ENCODE peak calls at places on chromosomes 2 and 18, in nine cellular contexts. One of them, this sample, is unnamed.

GRCh38 chr2:9004338-9005204 is 1.1 kb upstream of the MBOAT2 start:
- DNase-seq in A549: no peak
- DNase-seq in kidney: no peak
- DNase-seq in fibroblast of lung: peak; percentile 81
- DNase-seq in vagina: no peak
- DNase-seq in heart left ventricle: no peak
- DNase-seq in cardiac muscle cell: no peak
- DNase-seq in tibial artery: no peak
- DNase-seq in DND-41: no peak
- DNase-seq in this sample: no peak

GRCh38 chr2:8058652-8059051 is 623.2 kb upstream of the ID2 start:
- DNase-seq in A549: no peak
- DNase-seq in kidney: no peak
- DNase-seq in fibroblast of lung: no peak
- DNase-seq in vagina: no peak
- DNase-seq in heart left ventricle: no peak
- DNase-seq in cardiac muscle cell: no peak
- DNase-seq in tibial artery: no peak
- DNase-seq in DND-41: no peak
- DNase-seq in this sample: no peak

GRCh38 chr2:170824526-170825015 is 7.9 kb downstream of the GAD1 start:
- DNase-seq in A549: no peak
- DNase-seq in kidney: no peak
- DNase-seq in fibroblast of lung: no peak
- DNase-seq in vagina: no peak
- DNase-seq in heart left ventricle: no peak
- DNase-seq in cardiac muscle cell: no peak
- DNase-seq in tibial artery: no peak
- DNase-seq in DND-41: no peak
- DNase-seq in this sample: no peak

GRCh38 chr2:200079356-200079755 is 124.0 kb downstream of the MAIP1 start:
- DNase-seq in A549: no peak
- DNase-seq in kidney: no peak
- DNase-seq in fibroblast of lung: no peak
- DNase-seq in vagina: no peak
- DNase-seq in heart left ventricle: no peak
- DNase-seq in cardiac muscle cell: no peak
- DNase-seq in tibial artery: no peak
- DNase-seq in DND-41: no peak
- DNase-seq in this sample: no peak

GRCh38 chr2:38073211-38074005 is 2.5 kb downstream of the CYP1B1 start:
- DNase-seq in A549: peak; percentile 26
- DNase-seq in kidney: peak; percentile 67
- DNase-seq in fibroblast of lung: peak; percentile 21
- DNase-seq in vagina: no peak
- DNase-seq in heart left ventricle: no peak
- DNase-seq in cardiac muscle cell: no peak
- DNase-seq in tibial artery: no peak
- DNase-seq in DND-41: no peak
- DNase-seq in this sample: no peak

GRCh38 chr18:61860302-61860701 is 32.5 kb downstream of the RNF152 start:
- DNase-seq in A549: no peak
- DNase-seq in kidney: no peak
- DNase-seq in fibroblast of lung: no peak
- DNase-seq in vagina: no peak
- DNase-seq in heart left ventricle: no peak
- DNase-seq in cardiac muscle cell: no peak
- DNase-seq in tibial artery: no peak
- DNase-seq in DND-41: no peak
- DNase-seq in this sample: no peak

GRCh38 chr2:171547256-171547655 is 25.0 kb downstream of the CYBRD1 start:
- DNase-seq in A549: no peak
- DNase-seq in kidney: no peak
- DNase-seq in fibroblast of lung: no peak
- DNase-seq in vagina: no peak
- DNase-seq in heart left ventricle: no peak
- DNase-seq in cardiac muscle cell: no peak
- DNase-seq in tibial artery: no peak
- DNase-seq in DND-41: no peak
- DNase-seq in this sample: no peak

GRCh38 chr2:55309441-55309840 is 40.4 kb upstream of the MTIF2 start:
- DNase-seq in A549: no peak
- DNase-seq in kidney: no peak
- DNase-seq in fibroblast of lung: peak; percentile 72
- DNase-seq in vagina: no peak
- DNase-seq in heart left ventricle: no peak
- DNase-seq in cardiac muscle cell: no peak
- DNase-seq in tibial artery: no peak
- DNase-seq in DND-41: no peak
- DNase-seq in this sample: no peak

GRCh38 chr18:48735856-48736255 is 197.0 kb downstream of the CTIF start:
- DNase-seq in A549: no peak
- DNase-seq in kidney: peak; percentile 11
- DNase-seq in fibroblast of lung: no peak
- DNase-seq in vagina: no peak
- DNase-seq in heart left ventricle: no peak
- DNase-seq in cardiac muscle cell: no peak
- DNase-seq in tibial artery: no peak
- DNase-seq in DND-41: no peak
- DNase-seq in this sample: no peak

GRCh38 chr18:48732767-48733424 is 194.1 kb downstream of the CTIF start:
- DNase-seq in A549: no peak
- DNase-seq in kidney: peak; percentile 44
- DNase-seq in fibroblast of lung: no peak
- DNase-seq in vagina: no peak
- DNase-seq in heart left ventricle: no peak
- DNase-seq in cardiac muscle cell: no peak
- DNase-seq in tibial artery: no peak
- DNase-seq in DND-41: no peak
- DNase-seq in this sample: no peak

GRCh38 chr18:48735070-48735676 is 196.3 kb downstream of the CTIF start:
- DNase-seq in A549: no peak
- DNase-seq in kidney: peak; percentile 34
- DNase-seq in fibroblast of lung: peak; percentile 69
- DNase-seq in vagina: no peak
- DNase-seq in heart left ventricle: no peak
- DNase-seq in cardiac muscle cell: no peak
- DNase-seq in tibial artery: no peak
- DNase-seq in DND-41: no peak
- DNase-seq in this sample: no peak

GRCh38 chr18:48734460-48734859 is 195.6 kb downstream of the CTIF start:
- DNase-seq in A549: no peak
- DNase-seq in kidney: peak; percentile 12
- DNase-seq in fibroblast of lung: no peak
- DNase-seq in vagina: no peak
- DNase-seq in heart left ventricle: no peak
- DNase-seq in cardiac muscle cell: no peak
- DNase-seq in tibial artery: no peak
- DNase-seq in DND-41: no peak
- DNase-seq in this sample: no peak

GRCh38 chr18:48733854-48734253 is 195.0 kb downstream of the CTIF start:
- DNase-seq in A549: no peak
- DNase-seq in kidney: peak; percentile 45
- DNase-seq in fibroblast of lung: no peak
- DNase-seq in vagina: no peak
- DNase-seq in heart left ventricle: peak; percentile 56
- DNase-seq in cardiac muscle cell: no peak
- DNase-seq in tibial artery: no peak
- DNase-seq in DND-41: no peak
- DNase-seq in this sample: no peak
- H3K4me1 ChIP-seq in A549: no peaks in the 10 kb centered on the region
- H3K4me1 ChIP-seq in kidney: peaks cover 10% of the 10 kb centered on the region
- H3K4me1 ChIP-seq in fibroblast of lung: peaks cover 9% of the 10 kb centered on the region
- H3K4me1 ChIP-seq in vagina: peaks cover 6% of the 10 kb centered on the region
- H3K4me1 ChIP-seq in heart left ventricle: peaks cover 33% of the 10 kb centered on the region
- H3K4me1 ChIP-seq in cardiac muscle cell: peaks cover 9% of the 10 kb centered on the region
- H3K4me1 ChIP-seq in tibial artery: no peaks in the 10 kb centered on the region
- H3K4me1 ChIP-seq in DND-41: no peaks in the 10 kb centered on the region
- H3K4me1 ChIP-seq in this sample: peaks cover 29% of the 10 kb centered on the region

DNA sequence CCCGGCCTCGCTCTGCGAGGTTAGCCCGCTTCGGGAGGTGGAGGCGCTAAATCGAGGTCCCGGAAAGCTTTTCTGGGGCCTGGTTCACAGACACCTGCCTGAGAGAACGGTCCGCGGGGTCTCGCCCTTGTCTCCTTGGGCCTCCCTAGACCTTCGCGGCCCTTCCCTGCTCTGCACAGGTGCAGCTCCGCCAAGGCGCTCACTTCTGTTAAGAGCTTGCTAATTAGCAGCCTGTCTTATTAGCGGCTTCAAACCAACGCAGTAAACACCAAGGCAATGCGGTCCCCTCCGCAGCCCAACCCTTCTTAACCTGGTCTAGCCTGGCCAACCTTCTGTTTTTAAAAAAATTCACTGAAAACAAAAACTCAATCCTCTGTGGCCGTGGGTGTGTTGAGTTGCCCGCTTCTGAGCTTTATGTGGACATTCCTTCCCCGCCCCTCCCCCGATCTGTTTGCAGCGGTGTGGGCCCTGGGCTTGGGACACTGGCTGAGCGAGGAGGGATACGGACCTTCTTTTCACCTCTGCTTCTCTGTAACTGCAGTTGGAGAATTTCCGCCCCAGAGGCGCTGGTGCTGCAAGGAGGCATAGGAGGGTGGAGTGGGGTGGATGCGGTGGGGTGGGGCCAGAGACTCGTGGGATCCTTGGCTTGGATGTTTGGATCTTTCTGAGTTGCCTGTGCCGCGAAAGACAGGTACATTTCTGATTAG is 3.4 kb upstream of the HOXD4 start:
- DNase-seq in A549: no peak
- DNase-seq in kidney: peak; percentile 82
- DNase-seq in fibroblast of lung: no peak
- DNase-seq in vagina: no peak
- DNase-seq in heart left ventricle: no peak
- DNase-seq in cardiac muscle cell: no peak
- DNase-seq in tibial artery: no peak
- DNase-seq in DND-41: no peak
- DNase-seq in this sample: peak; percentile 52
- H3K4me3 ChIP-seq in A549: no peak overlapping the region
- H3K4me3 ChIP-seq in kidney: peak overlapping the region; percentile 11
- H3K4me3 ChIP-seq in fibroblast of lung: no peak overlapping the region
- H3K4me3 ChIP-seq in vagina: no peak overlapping the region
- H3K4me3 ChIP-seq in heart left ventricle: no peak overlapping the region
- H3K4me3 ChIP-seq in cardiac muscle cell: no peak overlapping the region
- H3K4me3 ChIP-seq in tibial artery: no peak overlapping the region
- H3K4me3 ChIP-seq in DND-41: no peak overlapping the region
- H3K4me3 ChIP-seq in this sample: no peak overlapping the region

DNA sequence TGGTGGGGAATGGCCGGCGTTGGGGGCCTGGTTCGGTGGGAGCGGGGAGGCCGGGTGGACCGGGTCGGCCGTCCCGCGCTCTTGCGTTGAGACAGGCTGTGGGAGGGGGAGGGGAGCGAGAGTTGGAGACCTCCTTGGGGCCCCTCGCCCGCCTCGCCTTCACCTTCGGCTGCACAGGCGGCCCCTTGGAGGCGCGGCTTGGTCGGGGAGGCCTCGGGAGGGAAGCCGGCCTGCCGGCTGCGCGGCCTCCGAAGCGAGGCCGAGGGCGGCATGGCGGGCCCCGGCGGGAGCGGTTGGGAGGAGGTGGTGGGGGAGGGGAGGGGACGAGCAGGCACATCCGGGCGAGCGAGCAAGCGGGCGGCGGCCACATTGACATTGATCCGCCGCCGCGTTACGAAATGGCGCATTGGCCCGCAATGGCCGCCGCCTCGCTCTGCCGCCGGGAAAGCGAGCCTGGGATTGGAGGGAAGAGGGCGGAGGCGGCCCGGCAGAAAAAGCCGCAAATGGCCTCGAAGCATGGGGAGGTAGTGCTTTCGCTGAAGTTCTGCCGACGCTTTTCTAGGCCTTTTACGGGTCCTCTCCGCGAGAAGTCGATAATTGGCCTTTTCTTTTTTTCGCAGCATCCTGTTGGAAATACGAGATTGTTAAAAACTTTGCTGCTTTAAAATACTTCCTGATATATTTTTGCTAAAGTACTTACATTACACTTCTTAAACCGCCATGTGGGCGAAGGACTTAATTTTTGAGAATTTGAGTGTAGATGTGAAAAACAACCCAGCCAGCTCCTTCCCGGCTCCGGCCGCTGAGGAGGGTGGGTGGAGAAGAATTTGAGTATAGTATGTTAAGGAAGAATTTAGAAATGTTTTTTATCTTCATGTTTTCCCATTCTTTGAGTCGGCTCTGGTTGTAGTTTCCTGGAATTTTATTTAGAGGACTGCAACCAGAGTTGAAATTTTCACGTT is 582 bp downstream of the HNRNPA3 start:
- DNase-seq in A549: peak; percentile 93
- DNase-seq in kidney: peak; percentile 98
- DNase-seq in fibroblast of lung: peak; percentile 89
- DNase-seq in vagina: no peak
- DNase-seq in heart left ventricle: peak; percentile 97
- DNase-seq in cardiac muscle cell: peak; percentile 95
- DNase-seq in tibial artery: peak; percentile 94
- DNase-seq in DND-41: peak; percentile 91
- DNase-seq in this sample: peak; percentile 96
- TF ChIP-seq CTCF in A549: no peak
- TF ChIP-seq CTCF in kidney: no peak
- TF ChIP-seq CTCF in fibroblast of lung: no peak
- TF ChIP-seq CTCF in vagina: no peak
- TF ChIP-seq CTCF in heart left ventricle: no peak
- TF ChIP-seq CTCF in cardiac muscle cell: no peak
- TF ChIP-seq CTCF in tibial artery: no peak
- TF ChIP-seq CTCF in DND-41: no peak
- TF ChIP-seq CTCF in this sample: no peak

GRCh38 chr2:203811491-203812221 is 55.9 kb upstream of the CTLA4 start:
- DNase-seq in A549: peak; percentile 87
- DNase-seq in kidney: peak; percentile 94
- DNase-seq in fibroblast of lung: peak; percentile 96
- DNase-seq in vagina: no peak
- DNase-seq in heart left ventricle: peak; percentile 76
- DNase-seq in cardiac muscle cell: no peak
- DNase-seq in tibial artery: peak; percentile 78
- DNase-seq in DND-41: peak; percentile 70
- DNase-seq in this sample: peak; percentile 80

GRCh38 chr2:203812294-203813221 is 55.0 kb upstream of the CTLA4 start:
- DNase-seq in A549: no peak
- DNase-seq in kidney: no peak
- DNase-seq in fibroblast of lung: no peak
- DNase-seq in vagina: no peak
- DNase-seq in heart left ventricle: no peak
- DNase-seq in cardiac muscle cell: no peak
- DNase-seq in tibial artery: no peak
- DNase-seq in DND-41: no peak
- DNase-seq in this sample: no peak

GRCh38 chr2:203809991-203810510 is 57.5 kb upstream of the CTLA4 start:
- DNase-seq in A549: no peak
- DNase-seq in kidney: no peak
- DNase-seq in fibroblast of lung: no peak
- DNase-seq in vagina: no peak
- DNase-seq in heart left ventricle: no peak
- DNase-seq in cardiac muscle cell: no peak
- DNase-seq in tibial artery: no peak
- DNase-seq in DND-41: no peak
- DNase-seq in this sample: no peak

GRCh38 chr2:203808041-203808750 is 59.4 kb upstream of the CTLA4 start:
- DNase-seq in A549: no peak
- DNase-seq in kidney: no peak
- DNase-seq in fibroblast of lung: peak; percentile 100
- DNase-seq in vagina: no peak
- DNase-seq in heart left ventricle: no peak
- DNase-seq in cardiac muscle cell: no peak
- DNase-seq in tibial artery: no peak
- DNase-seq in DND-41: peak; percentile 76
- DNase-seq in this sample: no peak

DNA sequence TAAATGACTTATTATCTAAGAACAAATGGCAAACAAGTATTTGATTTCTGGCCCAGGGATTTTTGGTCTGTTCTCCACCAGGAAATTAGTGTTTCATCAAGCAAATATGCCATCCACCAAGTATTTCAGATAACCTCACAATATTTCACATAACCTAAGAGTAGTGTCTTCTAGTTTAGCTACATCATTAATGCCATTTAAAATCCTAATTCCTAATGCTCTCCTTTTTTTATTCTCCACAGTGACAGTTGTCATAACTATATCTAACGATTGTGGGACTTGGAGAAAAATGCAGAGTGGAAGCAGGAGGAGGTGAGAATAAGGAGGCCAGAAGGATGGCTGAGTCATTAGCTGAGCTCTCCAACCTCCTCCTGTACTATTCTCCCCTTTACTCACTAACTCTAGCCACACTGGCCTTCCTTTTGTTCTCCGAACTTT is 58.5 kb upstream of the CTLA4 start:
- DNase-seq in A549: no peak
- DNase-seq in kidney: no peak
- DNase-seq in fibroblast of lung: peak; percentile 94
- DNase-seq in vagina: no peak
- DNase-seq in heart left ventricle: no peak
- DNase-seq in cardiac muscle cell: no peak
- DNase-seq in tibial artery: no peak
- DNase-seq in DND-41: no peak
- DNase-seq in this sample: no peak
- H3K4me1 ChIP-seq in A549: peaks cover 22% of the 10 kb centered on the region
- H3K4me1 ChIP-seq in kidney: no peaks in the 10 kb centered on the region
- H3K4me1 ChIP-seq in fibroblast of lung: peaks cover 15% of the 10 kb centered on the region
- H3K4me1 ChIP-seq in vagina: peaks cover 8% of the 10 kb centered on the region
- H3K4me1 ChIP-seq in heart left ventricle: peaks cover 32% of the 10 kb centered on the region
- H3K4me1 ChIP-seq in cardiac muscle cell: no peaks in the 10 kb centered on the region
- H3K4me1 ChIP-seq in tibial artery: no peaks in the 10 kb centered on the region
- H3K4me1 ChIP-seq in DND-41: peaks cover 69% of the 10 kb centered on the region
- H3K4me1 ChIP-seq in this sample: peaks cover 17% of the 10 kb centered on the region

This sample was measured in RWPE2.